ENCODE peak calls at places on chromosomes 16 and 17, in ten cellular contexts. M is IMR-90; Z is CD8-positive, alpha-beta memory T cell; O is mesenchymal stem cell; E is cardiac muscle cell; C is psoas muscle; T is fibroblast of lung; N is heart right ventricle; H is CD8-positive, alpha-beta T cell; G is astrocyte. P is an unnamed sample.

GRCh38 chr17:1150863-1151685 is 28.7 kb downstream of the ABR start:
- DNase-seq in G (peak; percentile 20), N (no peak), E (no peak), M (no peak), H (no peak), O (no peak), T (peak; percentile 36), Z (no peak), C (no peak), P (no peak)

GRCh38 chr16:68297908-68298307 is 12.8 kb downstream of the SLC7A6OS start:
- DNase-seq in M (peak; percentile 11), T (no peak), E (no peak), O (no peak), C (no peak), Z (no peak), H (no peak), G (no peak), N (no peak), P (no peak)

GRCh38 chr17:34163681-34164080 is 91.4 kb upstream of the CCL2 start:
- DNase-seq in Z (no peak), O (no peak), G (peak; percentile 5), M (peak; percentile 16), N (no peak), T (peak; percentile 11), E (peak; percentile 32), H (no peak), C (no peak), P (peak; percentile 17)

GRCh38 chr17:39828443-39828842 is 35.7 kb downstream of the IKZF3 start:
- DNase-seq in C (no peak), T (no peak), M (no peak), N (no peak), E (no peak), H (no peak), O (no peak), Z (no peak), G (no peak), P (no peak)

GRCh38 chr17:18247613-18248001 is 10.9 kb downstream of the FLII start:
- DNase-seq in M (no peak), N (peak; percentile 54), Z (no peak), C (peak; percentile 82), T (no peak), E (no peak), O (no peak), G (no peak), H (no peak), P (no peak)

GRCh38 chr16:86048882-86049585 is 150.1 kb downstream of the IRF8 start:
- DNase-seq in G (no peak), M (no peak), E (no peak), O (no peak), H (no peak), N (no peak), Z (no peak), C (no peak), T (no peak), P (no peak)

GRCh38 chr17:61756561-61756960 is 106.8 kb downstream of the BRIP1 start:
- DNase-seq in H (no peak), C (no peak), Z (no peak), G (no peak), E (no peak), O (no peak), T (no peak), N (no peak), M (no peak), P (peak; percentile 17)

GRCh38 chr17:74922694-74923537 is at the start of gene USH1G:
- DNase-seq in N (no peak), C (no peak), G (no peak), O (no peak), T (no peak), Z (no peak), H (no peak), M (no peak), E (peak; percentile 48), P (peak; percentile 34)

GRCh38 chr17:7836596-7837374 is 2.8 kb downstream of the KDM6B start:
- DNase-seq in M (peak; percentile 95), O (peak; percentile 99), G (peak; percentile 85), N (peak; percentile 87), E (peak; percentile 96), H (peak; percentile 58), Z (peak; percentile 60), C (peak; percentile 95), T (peak; percentile 90), P (peak; percentile 82)

GRCh38 chr16:2904100-2904921 is 7.4 kb upstream of the FLYWCH1 start:
- DNase-seq in G (peak; percentile 60), O (peak; percentile 89), Z (peak; percentile 72), T (peak; percentile 78), C (peak; percentile 90), H (peak; percentile 74), M (peak; percentile 77), E (peak; percentile 91), N (peak; percentile 87), P (peak; percentile 96)

GRCh38 chr16:15518412-15519351 is 84.3 kb downstream of the BMERB1 start:
- DNase-seq in T (peak; percentile 90), Z (no peak), G (peak; percentile 90), M (peak; percentile 76), H (no peak), E (no peak), O (peak; percentile 71), C (peak; percentile 81), N (peak; percentile 28), P (peak; percentile 36)

GRCh38 chr17:45261577-45262515 is at the start of gene SPATA32:
- DNase-seq in N (peak; percentile 71), M (peak; percentile 29), C (peak; percentile 76), T (peak; percentile 19), O (peak; percentile 40), G (no peak), Z (peak; percentile 52), E (peak; percentile 63), H (peak; percentile 75), P (no peak)

DNA sequence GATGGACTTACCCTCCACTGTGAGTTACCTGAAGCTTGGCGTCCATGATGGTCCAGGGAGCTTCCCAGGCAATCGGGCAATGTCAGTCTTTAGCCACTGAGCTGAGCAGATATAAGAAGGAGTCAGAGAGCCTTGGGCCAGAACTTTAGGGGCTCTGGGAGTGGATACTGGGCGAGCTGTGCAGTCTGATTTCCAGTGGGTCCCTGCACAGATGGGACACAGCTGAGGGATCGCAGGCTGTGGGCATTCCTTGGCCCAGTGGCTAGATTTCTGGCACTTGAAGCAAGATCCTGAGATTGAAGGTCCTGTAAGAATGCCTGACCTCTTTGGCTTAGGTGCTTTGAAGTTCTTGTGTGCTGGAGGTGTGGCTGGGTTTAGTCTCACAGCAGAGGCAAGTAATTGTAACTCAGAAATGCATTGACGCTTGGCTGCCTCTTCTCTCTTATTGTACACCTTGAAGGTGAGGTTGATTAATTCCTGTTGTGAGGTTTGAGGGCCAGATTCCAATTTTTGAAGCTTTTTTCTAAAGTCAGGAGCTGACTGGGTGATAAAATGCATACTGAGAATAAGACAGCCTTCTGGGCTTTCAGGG is 2283.8 kb downstream of the TP53TG3F start:
- DNase-seq in E (no peak), G (no peak), T (no peak), O (no peak), N (no peak), Z (no peak), H (no peak), C (no peak), M (no peak), P (no peak)
- H3K9me3 ChIP-seq in E (no peaks in the 10 kb centered on the region), G (peaks cover 3% of the 10 kb centered on the region), T (no peaks in the 10 kb centered on the region), O (no peaks in the 10 kb centered on the region), N (peaks cover 6% of the 10 kb centered on the region), Z (no peaks in the 10 kb centered on the region), H (peaks cover 3% of the 10 kb centered on the region), C (no peaks in the 10 kb centered on the region), M (peaks cover 14% of the 10 kb centered on the region), P (no peaks in the 10 kb centered on the region)

DNA sequence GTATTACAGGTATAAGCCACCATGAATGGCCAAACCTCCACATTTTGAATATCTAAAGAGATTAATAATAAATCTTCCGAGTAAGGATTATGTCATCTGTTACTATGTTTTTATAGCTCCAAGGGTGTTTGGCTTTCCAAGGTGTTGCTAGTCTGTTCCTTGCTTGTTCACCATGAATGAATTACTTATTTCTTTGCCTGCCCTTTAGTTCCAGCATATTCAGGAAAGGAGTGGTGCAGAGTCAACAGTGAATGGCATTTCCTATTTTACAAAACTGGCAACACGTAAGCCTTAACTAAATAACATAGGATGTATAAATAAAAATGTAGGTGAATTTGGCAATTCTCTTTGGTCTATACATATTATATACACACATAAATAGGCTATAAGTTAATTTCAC is 70.3 kb downstream of the MYO1D start:
- DNase-seq in G (no peak), T (no peak), C (no peak), M (no peak), O (no peak), H (no peak), E (no peak), Z (no peak), N (no peak), P (no peak)
- H3K4me1 ChIP-seq in G (no peaks in the 10 kb centered on the region), T (peaks cover 5% of the 10 kb centered on the region), C (no peaks in the 10 kb centered on the region), M (no peaks in the 10 kb centered on the region), O (no peaks in the 10 kb centered on the region), H (no peaks in the 10 kb centered on the region), E (no peaks in the 10 kb centered on the region), Z (no peaks in the 10 kb centered on the region), N (no peaks in the 10 kb centered on the region), P (peaks cover 64% of the 10 kb centered on the region)

DNA sequence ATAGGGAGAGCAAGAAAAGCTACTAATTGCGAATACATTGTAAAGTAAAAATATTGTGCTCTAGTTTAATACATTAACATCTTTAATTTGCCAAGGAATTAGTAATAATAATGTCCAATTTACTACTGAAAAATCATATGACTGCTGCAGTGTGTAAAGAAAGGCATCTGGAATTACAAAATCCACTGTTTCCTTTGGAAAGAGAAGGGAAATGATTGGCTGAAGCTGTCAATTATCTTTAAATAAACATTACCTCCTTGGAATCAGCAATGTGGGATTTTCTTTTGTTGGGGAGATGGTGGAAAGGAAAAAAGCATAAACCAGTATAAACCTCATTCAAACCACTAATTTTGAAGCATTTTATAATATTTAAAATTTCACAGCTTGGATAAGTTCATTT is 276.0 kb downstream of the MAP2K6 start:
- DNase-seq in G (no peak), N (no peak), O (no peak), Z (no peak), T (no peak), M (no peak), E (no peak), H (no peak), C (no peak), P (no peak)
- H3K9me3 ChIP-seq in G (peaks cover 3% of the 10 kb centered on the region), N (peaks cover 19% of the 10 kb centered on the region), O (peaks cover 17% of the 10 kb centered on the region), Z (no peaks in the 10 kb centered on the region), T (no peaks in the 10 kb centered on the region), M (peaks cover 9% of the 10 kb centered on the region), E (no peaks in the 10 kb centered on the region), H (no peaks in the 10 kb centered on the region), C (no peaks in the 10 kb centered on the region), P (peaks cover 12% of the 10 kb centered on the region)

GRCh38 chr17:6463616-6464445 is 19.6 kb downstream of the PIMREG start:
- DNase-seq in T (no peak), M (no peak), C (peak; percentile 42), H (no peak), O (no peak), N (no peak), E (no peak), Z (no peak), G (no peak), P (no peak)

GRCh38 chr17:6461792-6462524 is 17.7 kb downstream of the PIMREG start:
- DNase-seq in Z (no peak), M (no peak), T (no peak), N (no peak), H (no peak), G (no peak), O (peak; percentile 50), E (no peak), C (no peak), P (no peak)

GRCh38 chr17:6464446-6465041 is 20.3 kb downstream of the PIMREG start:
- DNase-seq in Z (no peak), C (peak; percentile 19), N (no peak), H (no peak), T (no peak), O (no peak), G (no peak), E (no peak), M (no peak), P (no peak)

GRCh38 chr17:6461246-6461645 is 17.0 kb downstream of the PIMREG start:
- DNase-seq in T (no peak), C (peak; percentile 39), G (no peak), M (no peak), O (no peak), E (no peak), H (no peak), Z (no peak), N (no peak), P (no peak)

GRCh38 chr17:6462692-6463091 is 18.4 kb downstream of the PIMREG start:
- DNase-seq in O (no peak), E (no peak), G (no peak), H (no peak), N (no peak), T (no peak), C (no peak), Z (no peak), M (no peak), P (no peak)
- H3K4me1 ChIP-seq in O (peaks cover 12% of the 10 kb centered on the region), E (peaks cover 3% of the 10 kb centered on the region), G (no peaks in the 10 kb centered on the region), H (no peaks in the 10 kb centered on the region), N (no peaks in the 10 kb centered on the region), T (no peaks in the 10 kb centered on the region), C (no peaks in the 10 kb centered on the region), Z (no peaks in the 10 kb centered on the region), M (peaks cover 2% of the 10 kb centered on the region), P (no peaks in the 10 kb centered on the region)

P was measured in adipocyte.